ENCODE peak calls at places on chromosomes 6 and 20, in ten cellular contexts. One of them, this sample, is unnamed.

GRCh38 chr6:17278289-17279061 is 2.7 kb upstream of the RBM24 start:
- DNase-seq in astrocyte of the spinal cord: peak
- DNase-seq in AG10803: peak
- DNase-seq in Right ventricle myocardium superior: no peak
- DNase-seq in cardiac muscle cell: peak
- DNase-seq in dermis microvascular lymphatic vessel endothelial cell: no peak
- DNase-seq in CD8-positive, alpha-beta T cell: no peak
- DNase-seq in mucosa of gallbladder: no peak
- DNase-seq in DMS153: no peak
- DNase-seq in HEK293T: no peak
- DNase-seq in this sample: peak

GRCh38 chr20:3681931-3682820 is at the start of gene ADAM33:
- DNase-seq in astrocyte of the spinal cord: no peak
- DNase-seq in AG10803: peak
- DNase-seq in Right ventricle myocardium superior: peak
- DNase-seq in cardiac muscle cell: peak
- DNase-seq in dermis microvascular lymphatic vessel endothelial cell: no peak
- DNase-seq in CD8-positive, alpha-beta T cell: no peak
- DNase-seq in mucosa of gallbladder: no peak
- DNase-seq in DMS153: no peak
- DNase-seq in HEK293T: no peak
- DNase-seq in this sample: no peak

GRCh38 chr20:2626853-2627541 is 25.4 kb upstream of the NOP56 start:
- DNase-seq in astrocyte of the spinal cord: peak
- DNase-seq in AG10803: peak
- DNase-seq in Right ventricle myocardium superior: no peak
- DNase-seq in cardiac muscle cell: peak
- DNase-seq in dermis microvascular lymphatic vessel endothelial cell: no peak
- DNase-seq in CD8-positive, alpha-beta T cell: no peak
- DNase-seq in mucosa of gallbladder: no peak
- DNase-seq in DMS153: no peak
- DNase-seq in HEK293T: no peak
- DNase-seq in this sample: peak

GRCh38 chr6:117548797-117549301 is 53.5 kb downstream of the GOPC start:
- DNase-seq in astrocyte of the spinal cord: peak
- DNase-seq in AG10803: peak
- DNase-seq in Right ventricle myocardium superior: no peak
- DNase-seq in cardiac muscle cell: peak
- DNase-seq in dermis microvascular lymphatic vessel endothelial cell: no peak
- DNase-seq in CD8-positive, alpha-beta T cell: no peak
- DNase-seq in mucosa of gallbladder: no peak
- DNase-seq in DMS153: no peak
- DNase-seq in HEK293T: no peak
- DNase-seq in this sample: peak

GRCh38 chr20:23246682-23247664 is 103.6 kb upstream of the NXT1 start:
- DNase-seq in astrocyte of the spinal cord: no peak
- DNase-seq in AG10803: no peak
- DNase-seq in Right ventricle myocardium superior: peak
- DNase-seq in cardiac muscle cell: no peak
- DNase-seq in dermis microvascular lymphatic vessel endothelial cell: peak
- DNase-seq in CD8-positive, alpha-beta T cell: no peak
- DNase-seq in mucosa of gallbladder: no peak
- DNase-seq in DMS153: no peak
- DNase-seq in HEK293T: no peak
- DNase-seq in this sample: no peak

GRCh38 chr20:49245921-49246740 is 26.9 kb downstream of the DDX27 start:
- DNase-seq in astrocyte of the spinal cord: peak
- DNase-seq in AG10803: peak
- DNase-seq in Right ventricle myocardium superior: peak
- DNase-seq in cardiac muscle cell: peak
- DNase-seq in dermis microvascular lymphatic vessel endothelial cell: peak
- DNase-seq in CD8-positive, alpha-beta T cell: no peak
- DNase-seq in mucosa of gallbladder: no peak
- DNase-seq in DMS153: peak
- DNase-seq in HEK293T: peak
- DNase-seq in this sample: peak

GRCh38 chr6:130848945-130849344 is 21.7 kb downstream of the SMLR1 start:
- DNase-seq in astrocyte of the spinal cord: no peak
- DNase-seq in AG10803: no peak
- DNase-seq in Right ventricle myocardium superior: no peak
- DNase-seq in cardiac muscle cell: no peak
- DNase-seq in dermis microvascular lymphatic vessel endothelial cell: no peak
- DNase-seq in CD8-positive, alpha-beta T cell: no peak
- DNase-seq in mucosa of gallbladder: no peak
- DNase-seq in DMS153: no peak
- DNase-seq in HEK293T: no peak
- DNase-seq in this sample: peak

GRCh38 chr6:12348530-12349511 is 58.7 kb downstream of the EDN1 start:
- DNase-seq in astrocyte of the spinal cord: peak
- DNase-seq in AG10803: peak
- DNase-seq in Right ventricle myocardium superior: no peak
- DNase-seq in cardiac muscle cell: peak
- DNase-seq in dermis microvascular lymphatic vessel endothelial cell: no peak
- DNase-seq in CD8-positive, alpha-beta T cell: no peak
- DNase-seq in mucosa of gallbladder: no peak
- DNase-seq in DMS153: no peak
- DNase-seq in HEK293T: no peak
- DNase-seq in this sample: peak

GRCh38 chr6:153090241-153090930 is 40.7 kb downstream of the RGS17 start:
- DNase-seq in astrocyte of the spinal cord: peak
- DNase-seq in AG10803: peak
- DNase-seq in Right ventricle myocardium superior: no peak
- DNase-seq in cardiac muscle cell: peak
- DNase-seq in dermis microvascular lymphatic vessel endothelial cell: peak
- DNase-seq in CD8-positive, alpha-beta T cell: no peak
- DNase-seq in mucosa of gallbladder: no peak
- DNase-seq in DMS153: no peak
- DNase-seq in HEK293T: no peak
- DNase-seq in this sample: peak

GRCh38 chr6:107536183-107536582 is 46.3 kb downstream of the SOBP start:
- DNase-seq in astrocyte of the spinal cord: no peak
- DNase-seq in AG10803: no peak
- DNase-seq in Right ventricle myocardium superior: no peak
- DNase-seq in cardiac muscle cell: no peak
- DNase-seq in dermis microvascular lymphatic vessel endothelial cell: no peak
- DNase-seq in CD8-positive, alpha-beta T cell: no peak
- DNase-seq in mucosa of gallbladder: no peak
- DNase-seq in DMS153: no peak
- DNase-seq in HEK293T: no peak
- DNase-seq in this sample: no peak

GRCh38 chr6:136127856-136128255 is 122.3 kb downstream of the MTFR2 start:
- DNase-seq in astrocyte of the spinal cord: no peak
- DNase-seq in AG10803: no peak
- DNase-seq in Right ventricle myocardium superior: no peak
- DNase-seq in cardiac muscle cell: no peak
- DNase-seq in dermis microvascular lymphatic vessel endothelial cell: no peak
- DNase-seq in CD8-positive, alpha-beta T cell: no peak
- DNase-seq in mucosa of gallbladder: no peak
- DNase-seq in DMS153: no peak
- DNase-seq in HEK293T: no peak
- DNase-seq in this sample: no peak

GRCh38 chr6:42292002-42292735 is 74.5 kb upstream of the MRPS10 start:
- DNase-seq in astrocyte of the spinal cord: peak
- DNase-seq in AG10803: peak
- DNase-seq in Right ventricle myocardium superior: no peak
- DNase-seq in cardiac muscle cell: peak
- DNase-seq in dermis microvascular lymphatic vessel endothelial cell: peak
- DNase-seq in CD8-positive, alpha-beta T cell: no peak
- DNase-seq in mucosa of gallbladder: no peak
- DNase-seq in DMS153: no peak
- DNase-seq in HEK293T: no peak
- DNase-seq in this sample: no peak

GRCh38 chr6:127090051-127090450 is 28.4 kb upstream of the RSPO3 start:
- DNase-seq in astrocyte of the spinal cord: no peak
- DNase-seq in AG10803: no peak
- DNase-seq in Right ventricle myocardium superior: no peak
- DNase-seq in cardiac muscle cell: no peak
- DNase-seq in dermis microvascular lymphatic vessel endothelial cell: no peak
- DNase-seq in CD8-positive, alpha-beta T cell: no peak
- DNase-seq in mucosa of gallbladder: no peak
- DNase-seq in DMS153: no peak
- DNase-seq in HEK293T: no peak
- DNase-seq in this sample: no peak

GRCh38 chr20:62356948-62357667 is 10.0 kb downstream of the LAMA5 start:
- DNase-seq in astrocyte of the spinal cord: peak
- DNase-seq in AG10803: no peak
- DNase-seq in Right ventricle myocardium superior: peak
- DNase-seq in cardiac muscle cell: peak
- DNase-seq in dermis microvascular lymphatic vessel endothelial cell: peak
- DNase-seq in CD8-positive, alpha-beta T cell: no peak
- DNase-seq in mucosa of gallbladder: no peak
- DNase-seq in DMS153: no peak
- DNase-seq in HEK293T: no peak
- DNase-seq in this sample: no peak